ENCODE peak calls at places on chromosomes 6 and 20, in five cellular contexts. One of them, this sample, is unnamed.

GRCh38 chr6:166944666-166945256 is 11.6 kb downstream of the RNASET2 start:
- DNase-seq in K562: no peak
- DNase-seq in H1: no peak
- DNase-seq in HCT116: no peak
- DNase-seq in HepG2: no peak
- DNase-seq in this sample: no peak

GRCh38 chr6:136066005-136066404 is 184.1 kb downstream of the MTFR2 start:
- DNase-seq in HepG2: no peak
- DNase-seq in HCT116: no peak
- DNase-seq in H1: no peak
- DNase-seq in K562: no peak
- DNase-seq in this sample: no peak

GRCh38 chr20:37451616-37452015 is 69.4 kb upstream of the NNAT start:
- DNase-seq in HCT116: no peak
- DNase-seq in H1: no peak
- DNase-seq in K562: no peak
- DNase-seq in HepG2: no peak
- DNase-seq in this sample: no peak

GRCh38 chr6:83609248-83609647 is 96.9 kb downstream of the PRSS35 start:
- DNase-seq in HCT116: no peak
- DNase-seq in HepG2: no peak
- DNase-seq in K562: no peak
- DNase-seq in H1: no peak
- DNase-seq in this sample: no peak

GRCh38 chr6:28747631-28748157 is 176.1 kb downstream of the TRIM27 start:
- DNase-seq in H1: peak
- DNase-seq in HepG2: peak
- DNase-seq in K562: peak
- DNase-seq in HCT116: peak
- DNase-seq in this sample: no peak

GRCh38 chr6:44704240-44705150 is 317.0 kb downstream of the CDC5L start:
- DNase-seq in HepG2: no peak
- DNase-seq in H1: no peak
- DNase-seq in HCT116: no peak
- DNase-seq in K562: no peak
- DNase-seq in this sample: peak

GRCh38 chr20:3671986-3672863 is 9.0 kb upstream of the GFRA4 start:
- DNase-seq in HCT116: no peak
- DNase-seq in HepG2: no peak
- DNase-seq in H1: no peak
- DNase-seq in K562: no peak
- DNase-seq in this sample: no peak

GRCh38 chr6:133042550-133043120 is 198.5 kb upstream of the EYA4 start:
- DNase-seq in K562: no peak
- DNase-seq in H1: no peak
- DNase-seq in HCT116: no peak
- DNase-seq in HepG2: no peak
- DNase-seq in this sample: no peak

GRCh38 chr20:50041238-50041915 is 58.6 kb downstream of the SNAI1 start:
- DNase-seq in K562: no peak
- DNase-seq in HepG2: no peak
- DNase-seq in HCT116: no peak
- DNase-seq in H1: no peak
- DNase-seq in this sample: no peak

GRCh38 chr20:44071526-44072111 is 115.4 kb downstream of the JPH2 start:
- DNase-seq in HCT116: no peak
- DNase-seq in H1: no peak
- DNase-seq in HepG2: no peak
- DNase-seq in K562: no peak
- DNase-seq in this sample: no peak

GRCh38 chr6:116003668-116004067 is 57.0 kb downstream of the FRK start:
- DNase-seq in HepG2: no peak
- DNase-seq in K562: no peak
- DNase-seq in HCT116: no peak
- DNase-seq in H1: no peak
- DNase-seq in this sample: no peak

GRCh38 chr20:2814076-2814475 is 711 bp upstream of the C20orf141 start:
- DNase-seq in K562: no peak
- DNase-seq in HepG2: no peak
- DNase-seq in HCT116: no peak
- DNase-seq in H1: no peak
- DNase-seq in this sample: no peak

GRCh38 chr20:33419140-33419974 is 18.0 kb upstream of the CDK5RAP1 start:
- DNase-seq in K562: peak
- DNase-seq in H1: no peak
- DNase-seq in HepG2: no peak
- DNase-seq in HCT116: no peak
- DNase-seq in this sample: no peak

GRCh38 chr6:148251286-148251685 is 91.4 kb upstream of the SASH1 start:
- DNase-seq in HepG2: peak
- DNase-seq in K562: no peak
- DNase-seq in HCT116: no peak
- DNase-seq in H1: no peak
- DNase-seq in this sample: no peak

GRCh38 chr20:59823456-59823855 is 110.0 kb downstream of the SYCP2 start:
- DNase-seq in HCT116: no peak
- DNase-seq in HepG2: no peak
- DNase-seq in H1: no peak
- DNase-seq in K562: no peak
- DNase-seq in this sample: no peak

GRCh38 chr20:1588166-1588868 is 30.8 kb upstream of the SIRPD start:
- DNase-seq in H1: no peak
- DNase-seq in HepG2: no peak
- DNase-seq in HCT116: no peak
- DNase-seq in K562: no peak
- DNase-seq in this sample: no peak

DNA sequence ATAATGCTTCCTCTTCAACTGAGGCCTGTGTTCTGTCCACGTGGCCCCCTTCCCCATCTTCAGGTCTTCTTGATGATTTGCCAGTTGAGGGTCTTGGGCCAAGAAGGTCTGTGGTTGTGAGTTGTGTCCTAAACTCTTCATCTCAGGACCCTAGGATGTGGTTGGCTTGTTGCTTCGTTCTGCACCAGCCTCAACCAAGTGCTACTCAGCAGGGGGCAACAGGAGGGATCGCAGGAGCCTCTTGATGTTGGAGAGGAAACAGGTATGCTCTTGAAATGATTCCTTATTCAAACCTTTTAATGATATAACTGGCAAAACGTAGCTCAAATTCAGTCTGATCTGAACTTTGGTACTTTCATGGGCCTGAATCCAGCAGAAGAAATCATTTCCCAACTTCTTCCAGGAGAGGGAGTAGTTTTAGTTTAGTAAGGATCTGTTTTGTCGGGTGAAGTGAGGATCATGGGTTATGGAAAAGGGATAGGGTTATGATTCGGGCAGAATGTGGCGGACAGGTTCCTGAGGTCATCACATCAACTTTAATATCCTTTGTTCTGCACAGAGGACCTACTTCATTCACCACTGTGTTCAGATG is 30.8 kb downstream of the SIRPB1 start:
- DNase-seq in K562: no peak
- DNase-seq in HCT116: no peak
- DNase-seq in HepG2: no peak
- DNase-seq in H1: no peak
- DNase-seq in this sample: no peak
- TF ChIP-seq POLR2AphosphoS5 in K562: no peak
- TF ChIP-seq POLR2AphosphoS5 in HCT116: no peak
- TF ChIP-seq POLR2AphosphoS5 in HepG2: no peak
- TF ChIP-seq POLR2AphosphoS5 in H1: no peak
- TF ChIP-seq POLR2AphosphoS5 in this sample: no peak

GRCh38 chr6:46994933-46995332 is 47.2 kb downstream of the ADGRF1 start:
- DNase-seq in HepG2: no peak
- DNase-seq in K562: no peak
- DNase-seq in H1: no peak
- DNase-seq in HCT116: no peak
- DNase-seq in this sample: no peak

GRCh38 chr6:46990031-46990644 is 52.0 kb downstream of the ADGRF1 start:
- DNase-seq in HCT116: no peak
- DNase-seq in HepG2: no peak
- DNase-seq in K562: no peak
- DNase-seq in H1: no peak
- DNase-seq in this sample: no peak

GRCh38 chr6:46997646-46998045 is 44.5 kb downstream of the ADGRF1 start:
- DNase-seq in HCT116: no peak
- DNase-seq in H1: no peak
- DNase-seq in HepG2: no peak
- DNase-seq in K562: no peak
- DNase-seq in this sample: no peak

GRCh38 chr6:46996860-46997641 is 45.1 kb downstream of the ADGRF1 start:
- DNase-seq in HCT116: no peak
- DNase-seq in K562: no peak
- DNase-seq in HepG2: peak
- DNase-seq in H1: no peak
- DNase-seq in this sample: no peak

DNA sequence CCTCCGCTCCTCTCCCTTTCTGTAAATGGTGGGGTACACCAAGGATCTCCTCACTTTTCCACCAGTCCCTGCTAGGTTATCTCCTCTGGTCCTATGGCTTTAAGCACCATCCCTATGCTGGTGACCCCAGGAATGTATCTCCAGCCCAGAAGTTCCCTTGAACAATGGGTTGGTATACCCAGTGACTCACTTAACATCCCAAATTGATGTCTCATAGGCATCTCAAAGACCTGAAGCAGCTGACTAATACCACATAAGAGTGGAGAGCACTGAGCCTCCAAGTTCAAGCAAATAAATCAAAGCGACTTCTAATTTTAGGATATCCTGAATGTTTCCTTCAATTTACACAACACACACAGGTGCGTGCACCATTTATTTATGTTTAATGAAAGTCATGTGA is 48.3 kb downstream of the ADGRF1 start:
- DNase-seq in HCT116: peak
- DNase-seq in H1: no peak
- DNase-seq in K562: no peak
- DNase-seq in HepG2: peak
- DNase-seq in this sample: no peak
- TF ChIP-seq ZNF274 in HCT116: no peak
- TF ChIP-seq ZNF274 in H1: no peak
- TF ChIP-seq ZNF274 in K562: no peak
- TF ChIP-seq ZNF274 in HepG2: no peak
- TF ChIP-seq ZNF274 in this sample: no peak

GRCh38 chr6:142702501-142703460 is 242.2 kb downstream of the HIVEP2 start:
- DNase-seq in HepG2: no peak
- DNase-seq in H1: no peak
- DNase-seq in HCT116: no peak
- DNase-seq in K562: peak
- DNase-seq in this sample: no peak
- TF ChIP-seq POLR2AphosphoS5 in HepG2: no peak
- TF ChIP-seq POLR2AphosphoS5 in H1: no peak
- TF ChIP-seq POLR2AphosphoS5 in HCT116: no peak
- TF ChIP-seq POLR2AphosphoS5 in K562: no peak
- TF ChIP-seq POLR2AphosphoS5 in this sample: no peak

GRCh38 chr6:139721924-139722323 is 347.5 kb upstream of the CITED2 start:
- DNase-seq in H1: no peak
- DNase-seq in HepG2: no peak
- DNase-seq in K562: no peak
- DNase-seq in HCT116: no peak
- DNase-seq in this sample: no peak
- TF ChIP-seq ZNF274 in H1: no peak
- TF ChIP-seq ZNF274 in HepG2: no peak
- TF ChIP-seq ZNF274 in K562: no peak
- TF ChIP-seq ZNF274 in HCT116: no peak
- TF ChIP-seq ZNF274 in this sample: no peak

DNA sequence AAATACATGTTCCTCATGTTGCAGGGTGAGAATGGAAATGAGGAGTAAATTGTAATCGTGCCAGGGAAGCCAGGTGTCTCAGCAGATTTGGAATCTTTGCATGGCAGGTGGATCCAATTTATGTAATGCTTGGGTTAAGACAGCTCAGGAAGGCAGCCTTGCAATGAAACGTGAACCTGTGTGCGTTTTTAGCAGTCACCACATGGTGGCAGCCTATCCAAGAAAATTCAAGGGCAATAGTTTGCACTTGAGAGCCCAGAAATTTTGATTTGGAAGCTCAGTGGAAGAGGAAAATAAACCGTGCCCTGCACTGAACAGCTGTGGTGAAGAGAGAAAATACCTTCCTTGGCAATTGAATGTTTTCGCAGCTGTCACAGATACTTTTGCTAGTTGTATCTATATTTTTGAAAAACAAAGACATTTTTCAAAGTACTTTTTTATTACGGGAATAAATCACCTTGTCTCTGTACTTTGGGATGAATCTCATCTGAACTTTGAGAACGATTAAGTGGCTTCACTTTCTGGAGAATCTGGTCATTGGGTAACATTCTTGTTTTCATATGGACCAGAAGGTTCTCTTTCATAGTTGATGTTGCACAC is 26.5 kb downstream of the MTHFD1L start:
- DNase-seq in HCT116: peak
- DNase-seq in K562: peak
- DNase-seq in HepG2: peak
- DNase-seq in H1: peak
- DNase-seq in this sample: peak
- TF ChIP-seq POLR2AphosphoS5 in HCT116: peak
- TF ChIP-seq POLR2AphosphoS5 in K562: no peak
- TF ChIP-seq POLR2AphosphoS5 in HepG2: no peak
- TF ChIP-seq POLR2AphosphoS5 in H1: no peak
- TF ChIP-seq POLR2AphosphoS5 in this sample: no peak

GRCh38 chr6:3438190-3439167 is 18.4 kb downstream of the SLC22A23 start:
- DNase-seq in H1: no peak
- DNase-seq in HepG2: peak
- DNase-seq in HCT116: no peak
- DNase-seq in K562: no peak
- DNase-seq in this sample: no peak
- TF ChIP-seq ZNF274 in H1: no peak
- TF ChIP-seq ZNF274 in HepG2: no peak
- TF ChIP-seq ZNF274 in HCT116: no peak
- TF ChIP-seq ZNF274 in K562: no peak
- TF ChIP-seq ZNF274 in this sample: no peak

GRCh38 chr20:19211661-19212523 is 550 bp upstream of the SLC24A3 start:
- DNase-seq in H1: no peak
- DNase-seq in HepG2: no peak
- DNase-seq in HCT116: no peak
- DNase-seq in K562: no peak
- DNase-seq in this sample: no peak
- TF ChIP-seq POLR2AphosphoS5 in H1: no peak
- TF ChIP-seq POLR2AphosphoS5 in HepG2: no peak
- TF ChIP-seq POLR2AphosphoS5 in HCT116: no peak
- TF ChIP-seq POLR2AphosphoS5 in K562: no peak
- TF ChIP-seq POLR2AphosphoS5 in this sample: no peak